ENCODE peak calls at places on chromosomes 3 and 15, in ten cellular contexts. One of them, this sample, is unnamed.

GRCh38 chr15:60704717-60705116 is 225.8 kb upstream of the ICE2 start:
- DNase-seq in cardiac muscle cell: no peak
- DNase-seq in AG09319: no peak
- DNase-seq in lung: no peak
- DNase-seq in neural progenitor cell: no peak
- DNase-seq in lower leg skin: no peak
- DNase-seq in GM20000: no peak
- DNase-seq in bronchial epithelial cell: no peak
- DNase-seq in GM23338: no peak
- DNase-seq in right lobe of liver: no peak
- DNase-seq in this sample: no peak

GRCh38 chr3:134430950-134431445 is 54.8 kb downstream of the ANAPC13 start:
- DNase-seq in cardiac muscle cell: no peak
- DNase-seq in AG09319: no peak
- DNase-seq in lung: no peak
- DNase-seq in neural progenitor cell: no peak
- DNase-seq in lower leg skin: no peak
- DNase-seq in GM20000: no peak
- DNase-seq in bronchial epithelial cell: no peak
- DNase-seq in GM23338: no peak
- DNase-seq in right lobe of liver: no peak
- DNase-seq in this sample: no peak

GRCh38 chr3:102102394-102102793 is 253.1 kb downstream of the NFKBIZ start:
- DNase-seq in cardiac muscle cell: no peak
- DNase-seq in AG09319: no peak
- DNase-seq in lung: no peak
- DNase-seq in neural progenitor cell: no peak
- DNase-seq in lower leg skin: no peak
- DNase-seq in GM20000: no peak
- DNase-seq in bronchial epithelial cell: peak; percentile 61
- DNase-seq in GM23338: no peak
- DNase-seq in right lobe of liver: no peak
- DNase-seq in this sample: no peak

GRCh38 chr15:45549831-45550230 is 27.3 kb upstream of the SLC30A4 start:
- DNase-seq in cardiac muscle cell: no peak
- DNase-seq in AG09319: no peak
- DNase-seq in lung: no peak
- DNase-seq in neural progenitor cell: no peak
- DNase-seq in lower leg skin: no peak
- DNase-seq in GM20000: no peak
- DNase-seq in bronchial epithelial cell: peak; percentile 21
- DNase-seq in GM23338: no peak
- DNase-seq in right lobe of liver: no peak
- DNase-seq in this sample: peak; percentile 22

GRCh38 chr15:89743011-89743410 is 8.0 kb downstream of the MESP1 start:
- DNase-seq in cardiac muscle cell: no peak
- DNase-seq in AG09319: no peak
- DNase-seq in lung: no peak
- DNase-seq in neural progenitor cell: no peak
- DNase-seq in lower leg skin: no peak
- DNase-seq in GM20000: no peak
- DNase-seq in bronchial epithelial cell: no peak
- DNase-seq in GM23338: no peak
- DNase-seq in right lobe of liver: no peak
- DNase-seq in this sample: no peak

GRCh38 chr15:40948706-40949473 is 4.4 kb upstream of the CHAC1 start:
- DNase-seq in cardiac muscle cell: no peak
- DNase-seq in AG09319: no peak
- DNase-seq in lung: no peak
- DNase-seq in neural progenitor cell: no peak
- DNase-seq in lower leg skin: no peak
- DNase-seq in GM20000: no peak
- DNase-seq in bronchial epithelial cell: no peak
- DNase-seq in GM23338: no peak
- DNase-seq in right lobe of liver: no peak
- DNase-seq in this sample: no peak

GRCh38 chr3:12302564-12302963 is 13.7 kb downstream of the PPARG start:
- DNase-seq in cardiac muscle cell: no peak
- DNase-seq in AG09319: no peak
- DNase-seq in lung: no peak
- DNase-seq in neural progenitor cell: no peak
- DNase-seq in lower leg skin: no peak
- DNase-seq in GM20000: no peak
- DNase-seq in bronchial epithelial cell: no peak
- DNase-seq in GM23338: no peak
- DNase-seq in right lobe of liver: no peak
- DNase-seq in this sample: no peak

GRCh38 chr15:56887782-56888127 is 30.7 kb upstream of the TCF12 start:
- DNase-seq in cardiac muscle cell: no peak
- DNase-seq in AG09319: no peak
- DNase-seq in lung: no peak
- DNase-seq in neural progenitor cell: no peak
- DNase-seq in lower leg skin: no peak
- DNase-seq in GM20000: no peak
- DNase-seq in bronchial epithelial cell: no peak
- DNase-seq in GM23338: no peak
- DNase-seq in right lobe of liver: no peak
- DNase-seq in this sample: no peak

GRCh38 chr3:119783883-119784282 is 2.0 kb downstream of the NR1I2 start:
- DNase-seq in cardiac muscle cell: peak; percentile 34
- DNase-seq in AG09319: no peak
- DNase-seq in lung: no peak
- DNase-seq in neural progenitor cell: no peak
- DNase-seq in lower leg skin: no peak
- DNase-seq in GM20000: no peak
- DNase-seq in bronchial epithelial cell: no peak
- DNase-seq in GM23338: no peak
- DNase-seq in right lobe of liver: no peak
- DNase-seq in this sample: no peak

GRCh38 chr3:56988874-56989433 is 71.5 kb upstream of the SPATA12 start:
- DNase-seq in cardiac muscle cell: peak; percentile 93
- DNase-seq in AG09319: peak; percentile 52
- DNase-seq in lung: peak; percentile 73
- DNase-seq in neural progenitor cell: peak; percentile 89
- DNase-seq in lower leg skin: peak; percentile 82
- DNase-seq in GM20000: peak; percentile 62
- DNase-seq in bronchial epithelial cell: peak; percentile 60
- DNase-seq in GM23338: peak; percentile 94
- DNase-seq in right lobe of liver: peak; percentile 67
- DNase-seq in this sample: peak; percentile 36

GRCh38 chr15:40092416-40093223 is 16.1 kb downstream of the BMF start:
- DNase-seq in cardiac muscle cell: peak; percentile 86
- DNase-seq in AG09319: peak; percentile 96
- DNase-seq in lung: no peak
- DNase-seq in neural progenitor cell: peak; percentile 67
- DNase-seq in lower leg skin: peak; percentile 80
- DNase-seq in GM20000: no peak
- DNase-seq in bronchial epithelial cell: no peak
- DNase-seq in GM23338: no peak
- DNase-seq in right lobe of liver: peak; percentile 63
- DNase-seq in this sample: no peak

GRCh38 chr3:192906940-192907339 is 10.7 kb downstream of the MB21D2 start:
- DNase-seq in cardiac muscle cell: no peak
- DNase-seq in AG09319: no peak
- DNase-seq in lung: no peak
- DNase-seq in neural progenitor cell: no peak
- DNase-seq in lower leg skin: no peak
- DNase-seq in GM20000: no peak
- DNase-seq in bronchial epithelial cell: peak; percentile 68
- DNase-seq in GM23338: no peak
- DNase-seq in right lobe of liver: no peak
- DNase-seq in this sample: no peak

GRCh38 chr3:192911293-192911692 is 6.4 kb downstream of the MB21D2 start:
- DNase-seq in cardiac muscle cell: no peak
- DNase-seq in AG09319: no peak
- DNase-seq in lung: no peak
- DNase-seq in neural progenitor cell: no peak
- DNase-seq in lower leg skin: no peak
- DNase-seq in GM20000: no peak
- DNase-seq in bronchial epithelial cell: no peak
- DNase-seq in GM23338: no peak
- DNase-seq in right lobe of liver: no peak
- DNase-seq in this sample: no peak

GRCh38 chr3:192904632-192905289 is 12.9 kb downstream of the MB21D2 start:
- DNase-seq in cardiac muscle cell: no peak
- DNase-seq in AG09319: no peak
- DNase-seq in lung: no peak
- DNase-seq in neural progenitor cell: no peak
- DNase-seq in lower leg skin: no peak
- DNase-seq in GM20000: no peak
- DNase-seq in bronchial epithelial cell: no peak
- DNase-seq in GM23338: no peak
- DNase-seq in right lobe of liver: no peak
- DNase-seq in this sample: no peak

GRCh38 chr3:192905980-192906678 is 11.5 kb downstream of the MB21D2 start:
- DNase-seq in cardiac muscle cell: no peak
- DNase-seq in AG09319: no peak
- DNase-seq in lung: no peak
- DNase-seq in neural progenitor cell: no peak
- DNase-seq in lower leg skin: no peak
- DNase-seq in GM20000: no peak
- DNase-seq in bronchial epithelial cell: no peak
- DNase-seq in GM23338: peak; percentile 54
- DNase-seq in right lobe of liver: no peak
- DNase-seq in this sample: no peak

DNA sequence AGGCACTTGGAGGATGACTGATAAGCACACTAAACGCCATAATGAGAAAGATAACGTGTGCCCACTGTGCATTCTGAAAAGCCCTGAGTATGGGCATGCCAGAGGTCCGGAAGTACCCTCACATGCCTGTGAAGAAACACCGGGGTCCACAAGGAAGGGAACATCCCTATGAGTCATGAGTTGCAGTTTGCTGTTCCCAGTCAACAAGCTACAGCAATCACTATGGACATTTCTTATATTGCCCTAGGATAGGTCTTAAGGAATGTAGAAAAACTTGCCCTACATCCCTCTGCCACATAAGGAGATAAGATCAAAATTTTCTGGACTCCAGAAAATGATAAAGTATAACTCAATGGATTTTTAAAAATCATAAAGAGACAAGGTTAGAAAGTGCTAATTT is 9.9 kb downstream of the MB21D2 start:
- DNase-seq in cardiac muscle cell: no peak
- DNase-seq in AG09319: no peak
- DNase-seq in lung: no peak
- DNase-seq in neural progenitor cell: no peak
- DNase-seq in lower leg skin: no peak
- DNase-seq in GM20000: no peak
- DNase-seq in bronchial epithelial cell: peak; percentile 85
- DNase-seq in GM23338: no peak
- DNase-seq in right lobe of liver: no peak
- DNase-seq in this sample: peak; percentile 77
- TF ChIP-seq CTCF in cardiac muscle cell: no peak
- TF ChIP-seq CTCF in AG09319: no peak
- TF ChIP-seq CTCF in lung: no peak
- TF ChIP-seq CTCF in neural progenitor cell: no peak
- TF ChIP-seq CTCF in lower leg skin: no peak
- TF ChIP-seq CTCF in GM20000: no peak
- TF ChIP-seq CTCF in bronchial epithelial cell: no peak
- TF ChIP-seq CTCF in GM23338: no peak
- TF ChIP-seq CTCF in right lobe of liver: no peak
- TF ChIP-seq CTCF in this sample: no peak

GRCh38 chr15:48862705-48863104 is 15.2 kb upstream of the EID1 start:
- DNase-seq in cardiac muscle cell: no peak
- DNase-seq in AG09319: no peak
- DNase-seq in lung: no peak
- DNase-seq in neural progenitor cell: no peak
- DNase-seq in lower leg skin: no peak
- DNase-seq in GM20000: peak; percentile 13
- DNase-seq in bronchial epithelial cell: no peak
- DNase-seq in GM23338: peak; percentile 46
- DNase-seq in right lobe of liver: no peak
- DNase-seq in this sample: no peak

GRCh38 chr15:48858401-48858800 is 19.5 kb upstream of the EID1 start:
- DNase-seq in cardiac muscle cell: peak; percentile 57
- DNase-seq in AG09319: no peak
- DNase-seq in lung: no peak
- DNase-seq in neural progenitor cell: no peak
- DNase-seq in lower leg skin: no peak
- DNase-seq in GM20000: no peak
- DNase-seq in bronchial epithelial cell: peak; percentile 61
- DNase-seq in GM23338: no peak
- DNase-seq in right lobe of liver: no peak
- DNase-seq in this sample: no peak

GRCh38 chr15:48865387-48866079 is 12.4 kb upstream of the EID1 start:
- DNase-seq in cardiac muscle cell: peak; percentile 81
- DNase-seq in AG09319: no peak
- DNase-seq in lung: no peak
- DNase-seq in neural progenitor cell: peak; percentile 62
- DNase-seq in lower leg skin: no peak
- DNase-seq in GM20000: no peak
- DNase-seq in bronchial epithelial cell: no peak
- DNase-seq in GM23338: peak; percentile 47
- DNase-seq in right lobe of liver: no peak
- DNase-seq in this sample: no peak

GRCh38 chr15:48859426-48859825 is 18.5 kb upstream of the EID1 start:
- DNase-seq in cardiac muscle cell: no peak
- DNase-seq in AG09319: no peak
- DNase-seq in lung: no peak
- DNase-seq in neural progenitor cell: no peak
- DNase-seq in lower leg skin: no peak
- DNase-seq in GM20000: no peak
- DNase-seq in bronchial epithelial cell: no peak
- DNase-seq in GM23338: no peak
- DNase-seq in right lobe of liver: no peak
- DNase-seq in this sample: no peak

GRCh38 chr15:48861813-48862431 is 16.0 kb upstream of the EID1 start:
- DNase-seq in cardiac muscle cell: peak; percentile 87
- DNase-seq in AG09319: peak; percentile 60
- DNase-seq in lung: no peak
- DNase-seq in neural progenitor cell: peak; percentile 79
- DNase-seq in lower leg skin: no peak
- DNase-seq in GM20000: peak; percentile 57
- DNase-seq in bronchial epithelial cell: peak; percentile 66
- DNase-seq in GM23338: peak; percentile 82
- DNase-seq in right lobe of liver: no peak
- DNase-seq in this sample: peak; percentile 62
- TF ChIP-seq CTCF in cardiac muscle cell: peak; percentile 81
- TF ChIP-seq CTCF in AG09319: peak; percentile 82
- TF ChIP-seq CTCF in lung: peak; percentile 87
- TF ChIP-seq CTCF in neural progenitor cell: peak; percentile 99
- TF ChIP-seq CTCF in lower leg skin: no peak
- TF ChIP-seq CTCF in GM20000: peak; percentile 46
- TF ChIP-seq CTCF in bronchial epithelial cell: peak; percentile 54
- TF ChIP-seq CTCF in GM23338: peak; percentile 85
- TF ChIP-seq CTCF in right lobe of liver: peak; percentile 85
- TF ChIP-seq CTCF in this sample: peak; percentile 96

GRCh38 chr15:52112203-52112750 is 298 bp downstream of the BCL2L10 start:
- DNase-seq in cardiac muscle cell: no peak
- DNase-seq in AG09319: no peak
- DNase-seq in lung: no peak
- DNase-seq in neural progenitor cell: no peak
- DNase-seq in lower leg skin: no peak
- DNase-seq in GM20000: peak; percentile 79
- DNase-seq in bronchial epithelial cell: no peak
- DNase-seq in GM23338: peak; percentile 72
- DNase-seq in right lobe of liver: peak; percentile 62
- DNase-seq in this sample: no peak
- TF ChIP-seq CTCF in cardiac muscle cell: no peak
- TF ChIP-seq CTCF in AG09319: no peak
- TF ChIP-seq CTCF in lung: no peak
- TF ChIP-seq CTCF in neural progenitor cell: no peak
- TF ChIP-seq CTCF in lower leg skin: no peak
- TF ChIP-seq CTCF in GM20000: no peak
- TF ChIP-seq CTCF in bronchial epithelial cell: peak; percentile 20
- TF ChIP-seq CTCF in GM23338: no peak
- TF ChIP-seq CTCF in right lobe of liver: no peak
- TF ChIP-seq CTCF in this sample: no peak

GRCh38 chr3:149902498-149903139 is 68.1 kb downstream of the PFN2 start:
- DNase-seq in cardiac muscle cell: peak; percentile 12
- DNase-seq in AG09319: no peak
- DNase-seq in lung: no peak
- DNase-seq in neural progenitor cell: no peak
- DNase-seq in lower leg skin: no peak
- DNase-seq in GM20000: no peak
- DNase-seq in bronchial epithelial cell: peak; percentile 18
- DNase-seq in GM23338: no peak
- DNase-seq in right lobe of liver: no peak
- DNase-seq in this sample: no peak
- TF ChIP-seq CTCF in cardiac muscle cell: peak; percentile 30
- TF ChIP-seq CTCF in AG09319: peak; percentile 8
- TF ChIP-seq CTCF in lung: no peak
- TF ChIP-seq CTCF in neural progenitor cell: peak; percentile 26
- TF ChIP-seq CTCF in lower leg skin: no peak
- TF ChIP-seq CTCF in GM20000: no peak
- TF ChIP-seq CTCF in bronchial epithelial cell: peak; percentile 7
- TF ChIP-seq CTCF in GM23338: no peak
- TF ChIP-seq CTCF in right lobe of liver: peak; percentile 21
- TF ChIP-seq CTCF in this sample: peak; percentile 30